ENCODE peak calls at places on chromosomes 5 and 9, in seven cellular contexts. B, U, I, R, H, L and E are unnamed samples.

GRCh38 chr5:82422751-82423181 is 144.6 kb upstream of the RPS23 start:
- DNase-seq in B (no peak), U (no peak), I (peak; percentile 74), R (no peak), H (no peak), L (peak; percentile 43), E (no peak)

GRCh38 chr5:66646570-66646969 is 50.4 kb downstream of the MAST4 start:
- DNase-seq in B (no peak), U (no peak), I (no peak), R (no peak), H (no peak), L (no peak), E (no peak)

GRCh38 chr5:9108156-9108555 is 437.7 kb downstream of the SEMA5A start:
- DNase-seq in B (no peak), U (no peak), I (no peak), R (no peak), H (no peak), L (no peak), E (no peak)

GRCh38 chr5:41371741-41372140 is 138.7 kb downstream of the PLCXD3 start:
- DNase-seq in B (no peak), U (no peak), I (no peak), R (no peak), H (no peak), L (no peak), E (no peak)

GRCh38 chr5:133203317-133204305 is 151.8 kb downstream of the HSPA4 start:
- DNase-seq in B (no peak), U (no peak), I (no peak), R (no peak), H (no peak), L (no peak), E (no peak)

GRCh38 chr9:90189306-90189705 is 453.3 kb downstream of the DIRAS2 start:
- DNase-seq in B (no peak), U (no peak), I (no peak), R (no peak), H (no peak), L (no peak), E (no peak)

GRCh38 chr5:139461698-139462097 is 845 bp downstream of the ECSCR start:
- DNase-seq in B (no peak), U (no peak), I (no peak), R (no peak), H (no peak), L (no peak), E (no peak)

GRCh38 chr5:15168397-15168796 is 296.8 kb upstream of the ANKH start:
- DNase-seq in B (no peak), U (no peak), I (no peak), R (no peak), H (no peak), L (no peak), E (no peak)

GRCh38 chr9:70832487-70832886 is 288.9 kb downstream of the TRPM3 start:
- DNase-seq in B (no peak), U (no peak), I (no peak), R (no peak), H (no peak), L (no peak), E (no peak)

GRCh38 chr9:94534901-94535300 is 20.0 kb upstream of the PCAT7 start:
- DNase-seq in B (no peak), U (no peak), I (no peak), R (no peak), H (no peak), L (no peak), E (no peak)

GRCh38 chr9:86944974-86945867 is 2.1 kb downstream of the GAS1 start:
- DNase-seq in B (peak; percentile 2), U (no peak), I (peak; percentile 55), R (no peak), H (peak; percentile 24), L (no peak), E (no peak)

GRCh38 chr9:42852133-42852532 is 668.7 kb downstream of the SPATA31A6 start:
- DNase-seq in B (no peak), U (no peak), I (peak; percentile 73), R (no peak), H (no peak), L (no peak), E (peak; percentile 84)

GRCh38 chr9:107587175-107587963 is 97.8 kb upstream of the KLF4 start:
- DNase-seq in B (no peak), U (no peak), I (peak; percentile 59), R (no peak), H (no peak), L (peak; percentile 67), E (peak; percentile 76)

GRCh38 chr9:109742759-109743388 is 37.1 kb upstream of the PALM2AKAP2 start:
- DNase-seq in B (no peak), U (no peak), I (peak; percentile 52), R (no peak), H (no peak), L (no peak), E (no peak)

GRCh38 chr9:93295031-93295430 is 111.1 kb downstream of the WNK2 start:
- DNase-seq in B (no peak), U (peak; percentile 16), I (no peak), R (no peak), H (no peak), L (no peak), E (peak; percentile 37)

GRCh38 chr9:73080110-73080683 is 71.5 kb upstream of the ANXA1 start:
- DNase-seq in B (no peak), U (no peak), I (no peak), R (no peak), H (no peak), L (no peak), E (no peak)

GRCh38 chr9:16485575-16486321 is 384.7 kb downstream of the BNC2 start:
- DNase-seq in B (no peak), U (no peak), I (no peak), R (no peak), H (no peak), L (no peak), E (no peak)

GRCh38 chr9:12784461-12785250 is 9.8 kb downstream of the LURAP1L start:
- DNase-seq in B (peak; percentile 78), U (no peak), I (peak; percentile 76), R (no peak), H (no peak), L (peak; percentile 70), E (peak; percentile 76)

GRCh38 chr5:14730466-14730865 is 65.9 kb downstream of the OTULIN start:
- DNase-seq in B (no peak), U (no peak), I (no peak), R (no peak), H (no peak), L (no peak), E (no peak)

GRCh38 chr9:79742145-79742820 is 170.5 kb downstream of the TLE4 start:
- DNase-seq in B (no peak), U (no peak), I (no peak), R (no peak), H (no peak), L (no peak), E (no peak)

GRCh38 chr5:150407097-150407720 is 5.5 kb downstream of the CD74 start:
- DNase-seq in B (no peak), U (no peak), I (no peak), R (no peak), H (no peak), L (peak; percentile 55), E (peak; percentile 51)

GRCh38 chr9:69655065-69655464 is 17.1 kb downstream of the APBA1 start:
- DNase-seq in B (no peak), U (no peak), I (no peak), R (no peak), H (no peak), L (no peak), E (no peak)

GRCh38 chr5:1763960-1764605 is 35.6 kb downstream of the MRPL36 start:
- DNase-seq in B (no peak), U (no peak), I (peak; percentile 31), R (no peak), H (no peak), L (peak; percentile 35), E (peak; percentile 35)

GRCh38 chr9:98445576-98445975 is 190.1 kb upstream of the TBC1D2 start:
- DNase-seq in B (no peak), U (no peak), I (no peak), R (no peak), H (no peak), L (no peak), E (no peak)

GRCh38 chr5:60092671-60093422 is 199.3 kb upstream of the PDE4D start:
- DNase-seq in B (peak; percentile 28), U (no peak), I (no peak), R (no peak), H (no peak), L (no peak), E (no peak)

GRCh38 chr9:131650254-131650653 is 89.6 kb downstream of the RAPGEF1 start:
- DNase-seq in B (no peak), U (no peak), I (peak; percentile 76), R (no peak), H (no peak), L (peak; percentile 71), E (no peak)

GRCh38 chr9:119884411-119884810 is 515.2 kb upstream of the BRINP1 start:
- DNase-seq in B (no peak), U (no peak), I (no peak), R (no peak), H (no peak), L (no peak), E (no peak)

GRCh38 chr5:3659907-3660306 is 64.3 kb downstream of the IRX1 start:
- DNase-seq in B (no peak), U (no peak), I (no peak), R (no peak), H (no peak), L (no peak), E (no peak)

GRCh38 chr9:99400184-99400731 is 178.2 kb downstream of the SEC61B start:
- DNase-seq in B (no peak), U (no peak), I (no peak), R (no peak), H (no peak), L (no peak), E (no peak)

GRCh38 chr5:31952034-31952433 is 222.1 kb downstream of the GOLPH3 start:
- DNase-seq in B (no peak), U (no peak), I (no peak), R (no peak), H (no peak), L (no peak), E (no peak)

GRCh38 chr5:132466453-132467291 is 23.9 kb downstream of the IRF1 start:
- DNase-seq in B (no peak), U (no peak), I (peak; percentile 73), R (peak; percentile 61), H (no peak), L (peak; percentile 83), E (peak; percentile 95)

GRCh38 chr5:133777951-133778350 is 165.6 kb upstream of the FSTL4 start:
- DNase-seq in B (no peak), U (no peak), I (no peak), R (no peak), H (no peak), L (no peak), E (no peak)

GRCh38 chr9:89929721-89930480 is 325.1 kb downstream of the GADD45G start:
- DNase-seq in B (no peak), U (no peak), I (no peak), R (no peak), H (no peak), L (no peak), E (no peak)

GRCh38 chr5:140011297-140011802 is 31.7 kb downstream of the NRG2 start:
- DNase-seq in B (no peak), U (no peak), I (no peak), R (no peak), H (no peak), L (no peak), E (no peak)

GRCh38 chr9:126347911-126348760 is 21.5 kb downstream of the MVB12B start:
- DNase-seq in B (no peak), U (no peak), I (no peak), R (no peak), H (no peak), L (peak; percentile 84), E (no peak)

GRCh38 chr5:79595086-79595485 is 17.2 kb upstream of the TENT2 start:
- DNase-seq in B (no peak), U (no peak), I (no peak), R (no peak), H (no peak), L (no peak), E (no peak)

GRCh38 chr9:115941561-115942315 is 211.9 kb upstream of the PAPPA start:
- DNase-seq in B (peak; percentile 33), U (no peak), I (no peak), R (no peak), H (no peak), L (no peak), E (no peak)

GRCh38 chr5:132476853-132477729 is 13.5 kb downstream of the IRF1 start:
- DNase-seq in B (no peak), U (no peak), I (no peak), R (no peak), H (no peak), L (no peak), E (peak; percentile 53)